ENCODE peak calls at places on chromosomes 4 and X, in seven cellular contexts. Z, P, G, R, H, L and E are unnamed samples.

GRCh38 chr4:36111180-36111579 is 133.1 kb downstream of the ARAP2 start:
- DNase-seq in H (no peak), L (no peak), G (no peak), R (no peak), Z (no peak), P (no peak), E (no peak)

GRCh38 chrX:154696328-154697045 is 43.1 kb upstream of the CTAG2 start:
- DNase-seq in P (peak), R (no peak), G (peak), Z (no peak), L (no peak), H (no peak), E (no peak)

GRCh38 chr4:22458112-22458511 is 57.8 kb downstream of the ADGRA3 start:
- DNase-seq in P (no peak), H (peak), L (no peak), R (no peak), G (peak), Z (no peak), E (no peak)

GRCh38 chrX:36462142-36462541 is 542.6 kb downstream of the CFAP47 start:
- DNase-seq in P (no peak), R (no peak), Z (no peak), H (no peak), L (no peak), G (no peak), E (no peak)

GRCh38 chrX:57647020-57647419 is 33.0 kb downstream of the NLRP2B start:
- DNase-seq in Z (no peak), R (no peak), L (no peak), G (no peak), P (no peak), H (no peak), E (no peak)

GRCh38 chr4:67754288-67754687 is at the start of gene GNRHR:
- DNase-seq in R (no peak), Z (no peak), G (no peak), H (no peak), P (no peak), L (no peak), E (no peak)

GRCh38 chrX:150575415-150575814 is 7.0 kb downstream of the MTM1 start:
- DNase-seq in H (peak), L (peak), G (peak), R (peak), P (no peak), Z (peak), E (no peak)

GRCh38 chr4:48093949-48094550 is 40.0 kb downstream of the TXK start:
- DNase-seq in L (no peak), G (peak), R (no peak), H (peak), P (peak), Z (no peak), E (no peak)

GRCh38 chr4:76420901-76421581 is at the start of gene CCDC158:
- DNase-seq in R (no peak), Z (peak), P (no peak), H (no peak), L (no peak), G (no peak), E (no peak)

GRCh38 chr4:169314906-169315305 is 44.1 kb upstream of the SH3RF1 start:
- DNase-seq in R (peak), G (peak), H (peak), P (no peak), L (no peak), Z (no peak), E (no peak)

GRCh38 chr4:137650051-137650450 is 117.8 kb upstream of the PCDH18 start:
- DNase-seq in Z (no peak), L (no peak), R (no peak), H (no peak), G (peak), P (no peak), E (no peak)

GRCh38 chrX:149831473-149831872 is 49.5 kb upstream of the MAGEA8 start:
- DNase-seq in P (no peak), H (no peak), L (no peak), R (no peak), Z (no peak), G (no peak), E (no peak)

GRCh38 chr4:129098578-129098977 is 2.6 kb downstream of the C4orf33 start:
- DNase-seq in H (no peak), P (no peak), L (no peak), R (no peak), Z (no peak), G (peak), E (no peak)

GRCh38 chr4:15882675-15883086 is 55.9 kb downstream of the FGFBP1 start:
- DNase-seq in R (peak), H (no peak), Z (peak), G (peak), P (peak), L (peak), E (peak)

GRCh38 chr4:181958435-181958834 is 284.8 kb upstream of the TENM3 start:
- DNase-seq in P (no peak), R (no peak), Z (no peak), L (no peak), G (peak), H (no peak), E (no peak)

GRCh38 chr4:78059938-78060337 is 2.8 kb downstream of the FRAS1 start:
- DNase-seq in Z (no peak), P (no peak), L (no peak), H (no peak), R (no peak), G (no peak), E (no peak)

GRCh38 chr4:143986173-143986572 is 33.0 kb downstream of the GYPB start:
- DNase-seq in Z (no peak), L (no peak), G (no peak), R (no peak), P (no peak), H (no peak), E (no peak)

GRCh38 chr4:168434993-168435392 is 45.3 kb downstream of the DDX60L start:
- DNase-seq in P (no peak), Z (no peak), R (no peak), G (no peak), H (no peak), L (no peak), E (no peak)

GRCh38 chrX:15761564-15762191 is 23.6 kb downstream of the CA5B start:
- DNase-seq in Z (peak), L (no peak), G (peak), H (no peak), P (no peak), R (no peak), E (peak)

GRCh38 chr4:165537028-165537648 is 158.3 kb downstream of the CPE start:
- DNase-seq in R (no peak), Z (peak), G (peak), P (no peak), H (no peak), L (no peak), E (no peak)

GRCh38 chr4:109121561-109121960 is 180.9 kb downstream of the COL25A1 start:
- DNase-seq in R (no peak), Z (no peak), H (no peak), P (no peak), G (no peak), L (no peak), E (no peak)

GRCh38 chr4:21012851-21013331 is 312.6 kb downstream of the PACRGL start:
- DNase-seq in P (no peak), Z (no peak), G (peak), L (no peak), R (no peak), H (no peak), E (no peak)

GRCh38 chrX:10855845-10856244 is 235.5 kb upstream of the MID1 start:
- DNase-seq in R (no peak), H (no peak), Z (no peak), P (no peak), L (no peak), G (no peak), E (no peak)

GRCh38 chr4:142874684-142875083 is 28.6 kb upstream of the INPP4B start:
- DNase-seq in L (no peak), Z (no peak), R (no peak), H (no peak), G (no peak), P (no peak), E (no peak)

GRCh38 chr4:104487105-104487504 is 7.6 kb downstream of the CXXC4 start:
- DNase-seq in Z (no peak), L (no peak), R (no peak), H (no peak), P (no peak), G (no peak), E (no peak)

GRCh38 chr4:101019941-101020401 is 327.4 kb downstream of the PPP3CA start:
- DNase-seq in G (peak), H (peak), R (no peak), Z (peak), P (no peak), L (peak), E (no peak)

GRCh38 chr4:119025916-119026661 is 109.5 kb upstream of the MYOZ2 start:
- DNase-seq in H (peak), P (no peak), G (peak), L (no peak), R (peak), Z (no peak), E (no peak)

GRCh38 chr4:124596811-124597210 is 115.7 kb downstream of the ANKRD50 start:
- DNase-seq in P (no peak), L (no peak), H (no peak), G (no peak), R (no peak), Z (no peak), E (no peak)

GRCh38 chrX:154799554-154800348 is 5.5 kb downstream of the MPP1 start:
- DNase-seq in L (no peak), G (peak), R (no peak), P (peak), H (no peak), Z (no peak), E (no peak)

GRCh38 chr4:77636902-77637301 is 31.3 kb downstream of the CXCL13 start:
- DNase-seq in L (no peak), R (no peak), P (peak), H (peak), Z (no peak), G (peak), E (no peak)

GRCh38 chrX:44244008-44244407 is 99.5 kb downstream of the EFHC2 start:
- DNase-seq in Z (peak), L (no peak), G (peak), R (no peak), P (no peak), H (no peak), E (no peak)

GRCh38 chrX:69136546-69137331 is 28.5 kb downstream of the PJA1 start:
- DNase-seq in P (no peak), G (no peak), Z (no peak), H (no peak), L (no peak), R (no peak), E (no peak)